ENCODE peak calls at places on chromosome 10, in five cellular contexts. One of them, this sample, is unnamed.
A peak's percentile ranks its signal among the peaks of the same experiment; 100 is the strongest.

GRCh38 chr10:112763916-112764520 is 186.0 kb upstream of the TCF7L2 start:
- DNase-seq in IMR-90: peak; percentile 83
- DNase-seq in CD8-positive, alpha-beta T cell: no peak
- DNase-seq in GM12878: no peak
- DNase-seq in brain microvascular endothelial cell: peak; percentile 89
- DNase-seq in this sample: no peak

GRCh38 chr10:11757820-11758463 is 15.8 kb downstream of the ECHDC3 start:
- DNase-seq in GM12878: peak; percentile 50
- DNase-seq in brain microvascular endothelial cell: peak; percentile 89
- DNase-seq in IMR-90: peak; percentile 81
- DNase-seq in CD8-positive, alpha-beta T cell: peak; percentile 76
- DNase-seq in this sample: peak; percentile 89

GRCh38 chr10:117699436-117700075 is 157.0 kb downstream of the EMX2 start:
- DNase-seq in GM12878: no peak
- DNase-seq in CD8-positive, alpha-beta T cell: no peak
- DNase-seq in brain microvascular endothelial cell: no peak
- DNase-seq in IMR-90: no peak
- DNase-seq in this sample: no peak

GRCh38 chr10:60732240-60733188 is 45.8 kb upstream of the CDK1 start:
- DNase-seq in brain microvascular endothelial cell: no peak
- DNase-seq in GM12878: no peak
- DNase-seq in CD8-positive, alpha-beta T cell: no peak
- DNase-seq in IMR-90: no peak
- DNase-seq in this sample: peak; percentile 69

GRCh38 chr10:86261933-86262665 is 104.5 kb downstream of the GRID1 start:
- DNase-seq in CD8-positive, alpha-beta T cell: no peak
- DNase-seq in IMR-90: no peak
- DNase-seq in brain microvascular endothelial cell: no peak
- DNase-seq in GM12878: peak; percentile 21
- DNase-seq in this sample: peak; percentile 46

GRCh38 chr10:75012471-75012870 is 99.0 kb upstream of the SAMD8 start:
- DNase-seq in brain microvascular endothelial cell: no peak
- DNase-seq in CD8-positive, alpha-beta T cell: no peak
- DNase-seq in GM12878: no peak
- DNase-seq in IMR-90: no peak
- DNase-seq in this sample: no peak

GRCh38 chr10:63264852-63265617 is 131.9 kb downstream of the NRBF2 start:
- DNase-seq in CD8-positive, alpha-beta T cell: no peak
- DNase-seq in IMR-90: peak; percentile 68
- DNase-seq in GM12878: no peak
- DNase-seq in brain microvascular endothelial cell: peak; percentile 43
- DNase-seq in this sample: peak; percentile 71

GRCh38 chr10:117539271-117539876 is 3.2 kb upstream of the EMX2 start:
- DNase-seq in GM12878: no peak
- DNase-seq in IMR-90: no peak
- DNase-seq in brain microvascular endothelial cell: no peak
- DNase-seq in CD8-positive, alpha-beta T cell: no peak
- DNase-seq in this sample: no peak

GRCh38 chr10:91944880-91945630 is 21.5 kb downstream of the BTAF1 start:
- DNase-seq in CD8-positive, alpha-beta T cell: no peak
- DNase-seq in GM12878: peak; percentile 24
- DNase-seq in IMR-90: peak; percentile 61
- DNase-seq in brain microvascular endothelial cell: peak; percentile 59
- DNase-seq in this sample: no peak

GRCh38 chr10:1134156-1134555 is 78.0 kb downstream of the WDR37 start:
- DNase-seq in CD8-positive, alpha-beta T cell: no peak
- DNase-seq in GM12878: no peak
- DNase-seq in IMR-90: no peak
- DNase-seq in brain microvascular endothelial cell: no peak
- DNase-seq in this sample: no peak

GRCh38 chr10:76350583-76350982 is 919.2 kb downstream of the LRMDA start:
- DNase-seq in brain microvascular endothelial cell: no peak
- DNase-seq in IMR-90: no peak
- DNase-seq in GM12878: no peak
- DNase-seq in CD8-positive, alpha-beta T cell: no peak
- DNase-seq in this sample: no peak

GRCh38 chr10:61688551-61689308 is 26.0 kb downstream of the CABCOCO1 start:
- DNase-seq in IMR-90: no peak
- DNase-seq in CD8-positive, alpha-beta T cell: no peak
- DNase-seq in brain microvascular endothelial cell: no peak
- DNase-seq in GM12878: no peak
- DNase-seq in this sample: no peak

GRCh38 chr10:132872658-132873057 is 69.7 kb downstream of the CFAP46 start:
- DNase-seq in GM12878: no peak
- DNase-seq in IMR-90: no peak
- DNase-seq in CD8-positive, alpha-beta T cell: no peak
- DNase-seq in brain microvascular endothelial cell: no peak
- DNase-seq in this sample: peak; percentile 11
- H3K27me3 ChIP-seq in GM12878: no peaks in the 10 kb centered on the region
- H3K27me3 ChIP-seq in IMR-90: peaks cover 19% of the 10 kb centered on the region
- H3K27me3 ChIP-seq in CD8-positive, alpha-beta T cell: no peaks in the 10 kb centered on the region
- H3K27me3 ChIP-seq in brain microvascular endothelial cell: no peaks in the 10 kb centered on the region
- H3K27me3 ChIP-seq in this sample: no peaks in the 10 kb centered on the region

GRCh38 chr10:132020456-132020855 is 38.7 kb upstream of the BNIP3 start:
- DNase-seq in brain microvascular endothelial cell: no peak
- DNase-seq in GM12878: no peak
- DNase-seq in CD8-positive, alpha-beta T cell: no peak
- DNase-seq in IMR-90: no peak
- DNase-seq in this sample: no peak

GRCh38 chr10:132022241-132022640 is 40.5 kb upstream of the BNIP3 start:
- DNase-seq in brain microvascular endothelial cell: no peak
- DNase-seq in IMR-90: no peak
- DNase-seq in CD8-positive, alpha-beta T cell: no peak
- DNase-seq in GM12878: no peak
- DNase-seq in this sample: no peak

GRCh38 chr10:132021046-132021445 is 39.3 kb upstream of the BNIP3 start:
- DNase-seq in brain microvascular endothelial cell: no peak
- DNase-seq in CD8-positive, alpha-beta T cell: no peak
- DNase-seq in GM12878: no peak
- DNase-seq in IMR-90: no peak
- DNase-seq in this sample: no peak

GRCh38 chr10:132021504-132022143 is 39.9 kb upstream of the BNIP3 start:
- DNase-seq in GM12878: no peak
- DNase-seq in CD8-positive, alpha-beta T cell: no peak
- DNase-seq in IMR-90: no peak
- DNase-seq in brain microvascular endothelial cell: no peak
- DNase-seq in this sample: no peak

DNA sequence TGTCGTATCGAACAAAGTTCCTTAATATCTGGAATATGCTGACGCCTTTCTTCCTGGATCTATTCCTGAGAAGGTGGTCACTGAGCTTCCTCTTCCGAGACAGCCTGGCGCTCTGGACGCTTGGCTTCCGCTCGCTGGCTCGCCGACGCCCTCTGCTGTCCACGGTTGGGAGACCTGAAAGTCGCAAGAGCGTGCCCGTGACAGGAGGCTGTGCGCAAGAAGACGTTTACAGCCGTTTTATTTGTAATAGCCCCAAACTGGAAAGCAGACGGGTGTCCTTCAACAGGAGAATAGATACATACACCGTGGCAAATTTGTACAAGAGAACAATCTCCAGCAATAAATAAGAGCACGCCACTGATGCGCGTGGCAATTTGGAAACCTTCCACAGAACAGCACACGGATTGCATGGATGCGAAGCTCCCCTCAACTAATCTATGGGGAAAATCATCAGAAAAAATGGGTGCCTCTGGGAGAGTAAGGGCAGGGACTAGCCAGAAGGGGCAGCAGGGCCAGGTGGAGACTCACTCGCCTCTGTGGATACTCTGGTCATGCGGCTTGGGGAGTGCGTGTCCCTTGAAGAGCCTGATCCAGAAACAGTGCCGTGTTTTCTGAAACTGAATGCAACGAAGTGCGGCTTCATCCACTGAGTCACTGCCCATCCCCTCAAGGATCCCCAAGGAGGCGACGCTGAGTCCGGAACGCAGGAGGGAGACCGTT is 41.5 kb upstream of the BNIP3 start:
- DNase-seq in IMR-90: peak; percentile 72
- DNase-seq in brain microvascular endothelial cell: peak; percentile 56
- DNase-seq in CD8-positive, alpha-beta T cell: peak; percentile 72
- DNase-seq in GM12878: no peak
- DNase-seq in this sample: peak; percentile 87
- TF ChIP-seq CTCF in IMR-90: peak; percentile 94
- TF ChIP-seq CTCF in brain microvascular endothelial cell: peak; percentile 96
- TF ChIP-seq CTCF in CD8-positive, alpha-beta T cell: peak; percentile 91
- TF ChIP-seq CTCF in GM12878: peak; percentile 83
- TF ChIP-seq CTCF in this sample: peak; percentile 86

DNA sequence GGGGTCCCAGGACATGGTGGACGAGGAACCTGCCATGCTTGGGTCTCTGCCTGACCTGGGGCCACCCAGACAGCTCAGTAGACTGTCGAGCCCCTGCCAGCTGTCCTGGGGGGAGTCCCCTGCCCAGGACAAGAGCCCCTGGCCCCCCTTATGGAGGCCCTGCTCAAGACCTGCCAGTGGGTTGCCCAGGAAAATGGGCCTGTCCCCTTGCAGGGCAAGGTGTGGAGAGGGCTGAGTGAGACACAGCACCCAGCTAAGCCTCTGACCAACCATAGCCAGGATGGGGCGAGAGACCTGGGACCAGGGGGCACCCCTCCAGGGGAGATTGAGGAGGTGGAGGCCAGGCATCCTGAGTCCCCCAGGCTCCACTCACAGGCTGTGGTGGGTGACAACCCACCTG is 1.8 kb downstream of the FUOM start:
- DNase-seq in GM12878: no peak
- DNase-seq in brain microvascular endothelial cell: no peak
- DNase-seq in IMR-90: no peak
- DNase-seq in CD8-positive, alpha-beta T cell: no peak
- DNase-seq in this sample: no peak
- H3K27me3 ChIP-seq in GM12878: no peaks in the 10 kb centered on the region
- H3K27me3 ChIP-seq in brain microvascular endothelial cell: no peaks in the 10 kb centered on the region
- H3K27me3 ChIP-seq in IMR-90: no peaks in the 10 kb centered on the region
- H3K27me3 ChIP-seq in CD8-positive, alpha-beta T cell: no peaks in the 10 kb centered on the region
- H3K27me3 ChIP-seq in this sample: no peaks in the 10 kb centered on the region

GRCh38 chr10:128868481-128868880 is 598.6 kb upstream of the MGMT start:
- DNase-seq in CD8-positive, alpha-beta T cell: no peak
- DNase-seq in brain microvascular endothelial cell: no peak
- DNase-seq in GM12878: no peak
- DNase-seq in IMR-90: no peak
- DNase-seq in this sample: no peak

GRCh38 chr10:128865398-128865797 is 601.6 kb upstream of the MGMT start:
- DNase-seq in brain microvascular endothelial cell: no peak
- DNase-seq in GM12878: no peak
- DNase-seq in IMR-90: no peak
- DNase-seq in CD8-positive, alpha-beta T cell: no peak
- DNase-seq in this sample: no peak

GRCh38 chr10:128867119-128867518 is 599.9 kb upstream of the MGMT start:
- DNase-seq in GM12878: no peak
- DNase-seq in CD8-positive, alpha-beta T cell: no peak
- DNase-seq in brain microvascular endothelial cell: no peak
- DNase-seq in IMR-90: no peak
- DNase-seq in this sample: no peak

GRCh38 chr10:128869101-128869712 is 597.8 kb upstream of the MGMT start:
- DNase-seq in CD8-positive, alpha-beta T cell: no peak
- DNase-seq in brain microvascular endothelial cell: no peak
- DNase-seq in IMR-90: no peak
- DNase-seq in GM12878: no peak
- DNase-seq in this sample: no peak

GRCh38 chr10:128867819-128868218 is 599.2 kb upstream of the MGMT start:
- DNase-seq in IMR-90: no peak
- DNase-seq in CD8-positive, alpha-beta T cell: no peak
- DNase-seq in brain microvascular endothelial cell: no peak
- DNase-seq in GM12878: no peak
- DNase-seq in this sample: no peak
- TF ChIP-seq CTCF in IMR-90: no peak
- TF ChIP-seq CTCF in CD8-positive, alpha-beta T cell: no peak
- TF ChIP-seq CTCF in brain microvascular endothelial cell: no peak
- TF ChIP-seq CTCF in GM12878: no peak
- TF ChIP-seq CTCF in this sample: no peak

GRCh38 chr10:129963831-129964501 is at the start of gene EBF3:
- DNase-seq in CD8-positive, alpha-beta T cell: no peak
- DNase-seq in IMR-90: peak; percentile 50
- DNase-seq in GM12878: no peak
- DNase-seq in brain microvascular endothelial cell: peak; percentile 18
- DNase-seq in this sample: peak; percentile 15

GRCh38 chr10:129964611-129965417 is 740 bp upstream of the EBF3 start:
- DNase-seq in IMR-90: no peak
- DNase-seq in CD8-positive, alpha-beta T cell: no peak
- DNase-seq in brain microvascular endothelial cell: no peak
- DNase-seq in GM12878: no peak
- DNase-seq in this sample: no peak

GRCh38 chr10:129966370-129966769 is 2.3 kb upstream of the EBF3 start:
- DNase-seq in IMR-90: no peak
- DNase-seq in brain microvascular endothelial cell: no peak
- DNase-seq in CD8-positive, alpha-beta T cell: no peak
- DNase-seq in GM12878: no peak
- DNase-seq in this sample: no peak

GRCh38 chr10:129965940-129966339 is 1.9 kb upstream of the EBF3 start:
- DNase-seq in IMR-90: no peak
- DNase-seq in brain microvascular endothelial cell: no peak
- DNase-seq in GM12878: no peak
- DNase-seq in CD8-positive, alpha-beta T cell: no peak
- DNase-seq in this sample: no peak

GRCh38 chr10:129965418-129965793 is 1.3 kb upstream of the EBF3 start:
- DNase-seq in IMR-90: no peak
- DNase-seq in brain microvascular endothelial cell: no peak
- DNase-seq in CD8-positive, alpha-beta T cell: no peak
- DNase-seq in GM12878: no peak
- DNase-seq in this sample: no peak
- H3K27me3 ChIP-seq in IMR-90: peaks cover 76% of the 10 kb centered on the region
- H3K27me3 ChIP-seq in brain microvascular endothelial cell: peaks cover 93% of the 10 kb centered on the region
- H3K27me3 ChIP-seq in CD8-positive, alpha-beta T cell: peaks cover 75% of the 10 kb centered on the region
- H3K27me3 ChIP-seq in GM12878: peaks cover 7% of the 10 kb centered on the region
- H3K27me3 ChIP-seq in this sample: peaks cover 90% of the 10 kb centered on the region

GRCh38 chr10:79146611-79147130 is 77.9 kb downstream of the ZMIZ1 start:
- DNase-seq in brain microvascular endothelial cell: no peak
- DNase-seq in CD8-positive, alpha-beta T cell: no peak
- DNase-seq in GM12878: no peak
- DNase-seq in IMR-90: peak; percentile 37
- DNase-seq in this sample: peak; percentile 41
- TF ChIP-seq CTCF in brain microvascular endothelial cell: peak; percentile 35
- TF ChIP-seq CTCF in CD8-positive, alpha-beta T cell: no peak
- TF ChIP-seq CTCF in GM12878: no peak
- TF ChIP-seq CTCF in IMR-90: no peak
- TF ChIP-seq CTCF in this sample: no peak

DNA sequence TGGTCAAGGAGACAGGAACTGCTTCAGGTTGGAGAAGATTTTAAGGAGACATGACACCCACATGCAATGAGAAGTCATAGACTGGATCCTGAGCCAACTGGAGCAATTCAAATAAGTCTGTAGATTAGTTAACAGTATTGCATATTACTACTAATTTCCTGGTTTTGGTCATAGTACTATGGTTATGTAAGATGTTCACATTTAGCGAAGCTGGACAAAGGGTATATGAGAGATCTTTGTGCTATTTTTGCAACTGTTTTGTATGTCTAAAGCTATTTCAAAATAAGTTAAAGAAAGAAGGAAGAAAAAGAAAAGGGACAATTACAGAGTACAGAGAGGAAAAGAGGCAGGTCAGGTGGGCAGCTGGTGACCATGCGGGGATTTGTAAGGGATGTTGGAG is 116.5 kb upstream of the SVIL start:
- DNase-seq in IMR-90: no peak
- DNase-seq in brain microvascular endothelial cell: no peak
- DNase-seq in CD8-positive, alpha-beta T cell: no peak
- DNase-seq in GM12878: no peak
- DNase-seq in this sample: no peak
- H3K27me3 ChIP-seq in IMR-90: peaks cover 2% of the 10 kb centered on the region
- H3K27me3 ChIP-seq in brain microvascular endothelial cell: no peaks in the 10 kb centered on the region
- H3K27me3 ChIP-seq in CD8-positive, alpha-beta T cell: no peaks in the 10 kb centered on the region
- H3K27me3 ChIP-seq in GM12878: no peaks in the 10 kb centered on the region
- H3K27me3 ChIP-seq in this sample: no peaks in the 10 kb centered on the region

This sample was measured in Peyer's patch.